ENCODE peak calls at places on chromosome 22, in ten cellular contexts. One of them, this sample, is unnamed.

GRCh38 chr22:45200230-45200629 is 36.5 kb downstream of the NUP50 start:
- DNase-seq in colonic mucosa: no peak
- DNase-seq in tibial artery: no peak
- DNase-seq in HFF-Myc: no peak
- DNase-seq in neural crest cell: no peak
- DNase-seq in GM12865: no peak
- DNase-seq in HCT116: no peak
- DNase-seq in CD8-positive, alpha-beta T cell: no peak
- DNase-seq in lower lobe of right lung: peak; percentile 31
- DNase-seq in Peyer's patch: no peak
- DNase-seq in this sample: no peak

GRCh38 chr22:21797444-21798221 is 62.0 kb upstream of the YPEL1 start:
- DNase-seq in HFF-Myc: no peak
- DNase-seq in HCT116: no peak
- DNase-seq in Peyer's patch: no peak
- DNase-seq in GM12865: no peak
- DNase-seq in tibial artery: no peak
- DNase-seq in neural crest cell: no peak
- DNase-seq in lower lobe of right lung: no peak
- DNase-seq in colonic mucosa: no peak
- DNase-seq in CD8-positive, alpha-beta T cell: no peak
- DNase-seq in this sample: no peak

GRCh38 chr22:46119729-46120419 is 30.5 kb upstream of the PPARA start:
- DNase-seq in lower lobe of right lung: no peak
- DNase-seq in HFF-Myc: no peak
- DNase-seq in GM12865: no peak
- DNase-seq in tibial artery: no peak
- DNase-seq in CD8-positive, alpha-beta T cell: no peak
- DNase-seq in neural crest cell: no peak
- DNase-seq in HCT116: no peak
- DNase-seq in Peyer's patch: no peak
- DNase-seq in colonic mucosa: no peak
- DNase-seq in this sample: no peak

GRCh38 chr22:22042599-22043295 is 60.2 kb upstream of the TOP3B start:
- DNase-seq in colonic mucosa: no peak
- DNase-seq in CD8-positive, alpha-beta T cell: no peak
- DNase-seq in HCT116: no peak
- DNase-seq in tibial artery: no peak
- DNase-seq in GM12865: no peak
- DNase-seq in HFF-Myc: no peak
- DNase-seq in neural crest cell: no peak
- DNase-seq in lower lobe of right lung: no peak
- DNase-seq in Peyer's patch: no peak
- DNase-seq in this sample: no peak

GRCh38 chr22:35539910-35540599 is 576 bp upstream of the RASD2 start:
- DNase-seq in Peyer's patch: peak; percentile 76
- DNase-seq in HFF-Myc: no peak
- DNase-seq in neural crest cell: peak; percentile 52
- DNase-seq in CD8-positive, alpha-beta T cell: peak; percentile 62
- DNase-seq in tibial artery: peak; percentile 80
- DNase-seq in lower lobe of right lung: peak; percentile 61
- DNase-seq in colonic mucosa: peak; percentile 74
- DNase-seq in GM12865: peak; percentile 55
- DNase-seq in HCT116: no peak
- DNase-seq in this sample: peak; percentile 88

GRCh38 chr22:46536559-46537220 is 730 bp downstream of the CELSR1 start:
- DNase-seq in HCT116: no peak
- DNase-seq in HFF-Myc: no peak
- DNase-seq in tibial artery: no peak
- DNase-seq in colonic mucosa: no peak
- DNase-seq in lower lobe of right lung: no peak
- DNase-seq in neural crest cell: no peak
- DNase-seq in Peyer's patch: no peak
- DNase-seq in GM12865: no peak
- DNase-seq in CD8-positive, alpha-beta T cell: no peak
- DNase-seq in this sample: peak; percentile 43

GRCh38 chr22:31897842-31898241 is 46.5 kb upstream of the YWHAH start:
- DNase-seq in GM12865: no peak
- DNase-seq in CD8-positive, alpha-beta T cell: no peak
- DNase-seq in HCT116: no peak
- DNase-seq in tibial artery: no peak
- DNase-seq in Peyer's patch: no peak
- DNase-seq in HFF-Myc: no peak
- DNase-seq in colonic mucosa: no peak
- DNase-seq in neural crest cell: no peak
- DNase-seq in lower lobe of right lung: no peak
- DNase-seq in this sample: no peak

GRCh38 chr22:24120029-24120428 is 61.3 kb upstream of the SUSD2 start:
- DNase-seq in neural crest cell: no peak
- DNase-seq in Peyer's patch: no peak
- DNase-seq in HFF-Myc: no peak
- DNase-seq in colonic mucosa: no peak
- DNase-seq in CD8-positive, alpha-beta T cell: no peak
- DNase-seq in HCT116: no peak
- DNase-seq in GM12865: no peak
- DNase-seq in tibial artery: no peak
- DNase-seq in lower lobe of right lung: peak; percentile 24
- DNase-seq in this sample: no peak

GRCh38 chr22:17198188-17199130 is 20.8 kb downstream of the ADA2 start:
- DNase-seq in lower lobe of right lung: peak; percentile 59
- DNase-seq in HCT116: no peak
- DNase-seq in GM12865: no peak
- DNase-seq in colonic mucosa: no peak
- DNase-seq in HFF-Myc: no peak
- DNase-seq in Peyer's patch: no peak
- DNase-seq in neural crest cell: peak; percentile 66
- DNase-seq in CD8-positive, alpha-beta T cell: no peak
- DNase-seq in tibial artery: no peak
- DNase-seq in this sample: peak; percentile 62

DNA sequence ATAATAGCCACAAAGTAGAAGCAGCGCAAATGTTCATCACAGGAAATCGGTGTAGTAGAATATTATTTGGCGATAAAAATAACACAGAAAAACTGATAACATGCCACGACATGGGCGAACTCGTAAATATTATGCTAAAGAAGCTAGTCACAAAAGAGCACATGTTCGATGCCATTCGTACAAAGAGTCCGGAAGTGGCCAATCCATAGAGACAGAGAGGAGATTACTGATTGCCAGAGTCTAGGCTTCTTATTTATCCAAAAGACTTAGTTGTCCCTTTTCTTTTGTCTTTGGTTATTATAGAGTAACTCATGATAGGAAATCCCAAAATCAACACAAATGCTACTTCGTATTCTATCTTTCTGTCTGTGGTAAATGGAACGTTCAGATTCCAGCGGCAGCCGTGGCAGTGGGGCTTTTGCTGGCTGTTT is 56.5 kb downstream of the MED15 start:
- DNase-seq in HFF-Myc: no peak
- DNase-seq in HCT116: no peak
- DNase-seq in neural crest cell: no peak
- DNase-seq in tibial artery: no peak
- DNase-seq in GM12865: no peak
- DNase-seq in CD8-positive, alpha-beta T cell: no peak
- DNase-seq in Peyer's patch: no peak
- DNase-seq in colonic mucosa: no peak
- DNase-seq in lower lobe of right lung: no peak
- DNase-seq in this sample: no peak
- TF ChIP-seq CTCF in HFF-Myc: no peak
- TF ChIP-seq CTCF in HCT116: no peak
- TF ChIP-seq CTCF in neural crest cell: no peak
- TF ChIP-seq CTCF in tibial artery: no peak
- TF ChIP-seq CTCF in GM12865: no peak
- TF ChIP-seq CTCF in CD8-positive, alpha-beta T cell: no peak
- TF ChIP-seq CTCF in Peyer's patch: no peak
- TF ChIP-seq CTCF in colonic mucosa: no peak
- TF ChIP-seq CTCF in lower lobe of right lung: no peak
- TF ChIP-seq CTCF in this sample: no peak

GRCh38 chr22:39068033-39068785 is 8.9 kb upstream of the APOBEC3G start:
- DNase-seq in CD8-positive, alpha-beta T cell: no peak
- DNase-seq in HFF-Myc: no peak
- DNase-seq in lower lobe of right lung: no peak
- DNase-seq in Peyer's patch: no peak
- DNase-seq in GM12865: peak; percentile 66
- DNase-seq in HCT116: no peak
- DNase-seq in neural crest cell: no peak
- DNase-seq in tibial artery: no peak
- DNase-seq in colonic mucosa: no peak
- DNase-seq in this sample: no peak
- TF ChIP-seq CTCF in CD8-positive, alpha-beta T cell: no peak
- TF ChIP-seq CTCF in HFF-Myc: no peak
- TF ChIP-seq CTCF in lower lobe of right lung: no peak
- TF ChIP-seq CTCF in Peyer's patch: no peak
- TF ChIP-seq CTCF in GM12865: peak; percentile 49
- TF ChIP-seq CTCF in HCT116: no peak
- TF ChIP-seq CTCF in neural crest cell: peak; percentile 39
- TF ChIP-seq CTCF in tibial artery: no peak
- TF ChIP-seq CTCF in colonic mucosa: no peak
- TF ChIP-seq CTCF in this sample: peak; percentile 6

DNA sequence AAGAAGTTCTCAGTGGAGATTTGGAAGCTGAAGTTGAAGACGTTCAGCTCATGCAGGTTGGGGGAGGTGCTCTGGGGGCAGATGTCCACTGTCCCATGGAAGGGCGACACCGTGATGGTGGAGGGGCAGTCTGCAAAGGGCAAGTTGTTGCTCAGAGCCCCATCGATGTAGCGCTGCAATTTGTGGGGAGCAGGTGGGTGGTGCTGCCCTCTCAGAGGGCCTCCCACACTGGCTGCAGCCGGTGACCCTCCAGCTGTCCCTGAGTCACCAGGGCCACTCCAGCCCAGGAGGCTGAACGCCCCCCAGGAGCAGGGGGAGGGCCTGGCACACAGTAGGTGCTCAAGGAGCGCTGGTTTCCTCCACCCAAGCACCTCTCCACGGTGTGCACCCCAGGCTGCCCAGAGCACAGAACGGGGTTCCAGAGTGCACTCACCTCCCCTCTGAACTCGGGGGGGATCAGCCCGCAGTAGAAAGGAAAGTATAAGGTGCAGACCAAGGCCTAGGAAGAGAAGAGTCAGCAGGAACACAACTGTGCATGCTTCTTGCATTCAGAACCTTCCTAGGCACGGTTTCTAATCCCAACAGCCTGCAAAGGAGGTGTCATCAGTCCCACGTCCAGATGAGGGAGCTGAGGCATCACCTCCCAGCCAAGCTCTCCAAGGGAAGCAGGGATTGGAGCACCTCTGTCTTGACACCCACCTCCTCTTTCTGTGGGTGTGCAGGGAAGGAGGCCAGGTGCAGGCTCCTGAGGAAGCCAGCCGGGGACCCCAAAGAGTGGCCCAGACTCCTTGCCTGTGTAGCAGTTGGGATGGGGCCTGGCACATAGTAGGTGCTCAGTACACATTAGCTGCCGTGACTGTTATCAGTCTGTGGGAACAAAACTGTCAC is 2.2 kb downstream of the PNPLA5 start:
- DNase-seq in neural crest cell: no peak
- DNase-seq in HFF-Myc: no peak
- DNase-seq in Peyer's patch: no peak
- DNase-seq in GM12865: no peak
- DNase-seq in CD8-positive, alpha-beta T cell: no peak
- DNase-seq in lower lobe of right lung: no peak
- DNase-seq in tibial artery: no peak
- DNase-seq in colonic mucosa: no peak
- DNase-seq in HCT116: no peak
- DNase-seq in this sample: no peak
- TF ChIP-seq CTCF in neural crest cell: no peak
- TF ChIP-seq CTCF in HFF-Myc: peak; percentile 28
- TF ChIP-seq CTCF in Peyer's patch: no peak
- TF ChIP-seq CTCF in GM12865: no peak
- TF ChIP-seq CTCF in CD8-positive, alpha-beta T cell: no peak
- TF ChIP-seq CTCF in lower lobe of right lung: no peak
- TF ChIP-seq CTCF in tibial artery: no peak
- TF ChIP-seq CTCF in colonic mucosa: no peak
- TF ChIP-seq CTCF in HCT116: peak; percentile 21
- TF ChIP-seq CTCF in this sample: no peak

GRCh38 chr22:38843201-38843715 is 570 bp downstream of the NPTXR start:
- DNase-seq in HCT116: no peak
- DNase-seq in Peyer's patch: peak; percentile 57
- DNase-seq in tibial artery: no peak
- DNase-seq in HFF-Myc: no peak
- DNase-seq in CD8-positive, alpha-beta T cell: peak; percentile 62
- DNase-seq in neural crest cell: peak; percentile 53
- DNase-seq in lower lobe of right lung: peak; percentile 59
- DNase-seq in GM12865: peak; percentile 69
- DNase-seq in colonic mucosa: no peak
- DNase-seq in this sample: peak; percentile 76
- TF ChIP-seq CTCF in HCT116: peak; percentile 14
- TF ChIP-seq CTCF in Peyer's patch: no peak
- TF ChIP-seq CTCF in tibial artery: peak; percentile 33
- TF ChIP-seq CTCF in HFF-Myc: no peak
- TF ChIP-seq CTCF in CD8-positive, alpha-beta T cell: no peak
- TF ChIP-seq CTCF in neural crest cell: peak; percentile 39
- TF ChIP-seq CTCF in lower lobe of right lung: peak; percentile 40
- TF ChIP-seq CTCF in GM12865: peak; percentile 29
- TF ChIP-seq CTCF in colonic mucosa: no peak
- TF ChIP-seq CTCF in this sample: no peak

GRCh38 chr22:30753701-30754100 is 59.0 kb downstream of the OSBP2 start:
- DNase-seq in neural crest cell: no peak
- DNase-seq in lower lobe of right lung: no peak
- DNase-seq in colonic mucosa: no peak
- DNase-seq in HFF-Myc: no peak
- DNase-seq in tibial artery: no peak
- DNase-seq in HCT116: no peak
- DNase-seq in CD8-positive, alpha-beta T cell: no peak
- DNase-seq in Peyer's patch: no peak
- DNase-seq in GM12865: no peak
- DNase-seq in this sample: no peak

GRCh38 chr22:30752771-30753170 is 58.1 kb downstream of the OSBP2 start:
- DNase-seq in GM12865: no peak
- DNase-seq in HFF-Myc: no peak
- DNase-seq in colonic mucosa: no peak
- DNase-seq in HCT116: no peak
- DNase-seq in Peyer's patch: no peak
- DNase-seq in CD8-positive, alpha-beta T cell: no peak
- DNase-seq in lower lobe of right lung: no peak
- DNase-seq in neural crest cell: no peak
- DNase-seq in tibial artery: no peak
- DNase-seq in this sample: no peak

GRCh38 chr22:30754521-30754920 is 59.8 kb downstream of the OSBP2 start:
- DNase-seq in tibial artery: no peak
- DNase-seq in Peyer's patch: no peak
- DNase-seq in GM12865: no peak
- DNase-seq in neural crest cell: no peak
- DNase-seq in HCT116: no peak
- DNase-seq in lower lobe of right lung: no peak
- DNase-seq in HFF-Myc: no peak
- DNase-seq in colonic mucosa: no peak
- DNase-seq in CD8-positive, alpha-beta T cell: no peak
- DNase-seq in this sample: no peak

GRCh38 chr22:30755760-30756124 is 61.1 kb downstream of the OSBP2 start:
- DNase-seq in HCT116: no peak
- DNase-seq in Peyer's patch: no peak
- DNase-seq in neural crest cell: no peak
- DNase-seq in GM12865: no peak
- DNase-seq in lower lobe of right lung: no peak
- DNase-seq in colonic mucosa: no peak
- DNase-seq in tibial artery: no peak
- DNase-seq in CD8-positive, alpha-beta T cell: no peak
- DNase-seq in HFF-Myc: no peak
- DNase-seq in this sample: no peak

GRCh38 chr22:30754971-30755759 is 60.5 kb downstream of the OSBP2 start:
- DNase-seq in HFF-Myc: peak; percentile 44
- DNase-seq in HCT116: peak; percentile 66
- DNase-seq in GM12865: peak; percentile 89
- DNase-seq in colonic mucosa: peak; percentile 68
- DNase-seq in Peyer's patch: peak; percentile 82
- DNase-seq in lower lobe of right lung: no peak
- DNase-seq in neural crest cell: peak; percentile 26
- DNase-seq in CD8-positive, alpha-beta T cell: peak; percentile 49
- DNase-seq in tibial artery: no peak
- DNase-seq in this sample: peak; percentile 41
- TF ChIP-seq CTCF in HFF-Myc: peak; percentile 81
- TF ChIP-seq CTCF in HCT116: peak; percentile 87
- TF ChIP-seq CTCF in GM12865: peak; percentile 83
- TF ChIP-seq CTCF in colonic mucosa: peak; percentile 55
- TF ChIP-seq CTCF in Peyer's patch: no peak
- TF ChIP-seq CTCF in lower lobe of right lung: peak; percentile 60
- TF ChIP-seq CTCF in neural crest cell: peak; percentile 79
- TF ChIP-seq CTCF in CD8-positive, alpha-beta T cell: peak; percentile 28
- TF ChIP-seq CTCF in tibial artery: peak; percentile 37
- TF ChIP-seq CTCF in this sample: peak; percentile 52